ENCODE peak calls at places on chromosome 4, in seven cellular contexts. O, M, H, X, C, Y and L are unnamed samples.

GRCh38 chr4:98522062-98522461 is 136.3 kb downstream of the TSPAN5 start:
- DNase-seq in O (no peak), M (no peak), H (no peak), X (no peak), C (no peak), Y (no peak), L (no peak)

GRCh38 chr4:76016383-76016782 is 6.9 kb downstream of the CXCL10 start:
- DNase-seq in O (no peak), M (no peak), H (no peak), X (no peak), C (no peak), Y (no peak), L (no peak)

GRCh38 chr4:14856076-14856926 is 146.0 kb upstream of the CPEB2 start:
- DNase-seq in O (peak), M (peak), H (no peak), X (no peak), C (peak), Y (no peak), L (no peak)

GRCh38 chr4:39786838-39787237 is 88.9 kb downstream of the UBE2K start:
- DNase-seq in O (no peak), M (no peak), H (no peak), X (no peak), C (no peak), Y (peak), L (no peak)

GRCh38 chr4:154039435-154040061 is 250.7 kb upstream of the SFRP2 start:
- DNase-seq in O (no peak), M (no peak), H (no peak), X (no peak), C (no peak), Y (no peak), L (no peak)

GRCh38 chr4:40848981-40849380 is 99.2 kb downstream of the NSUN7 start:
- DNase-seq in O (no peak), M (no peak), H (no peak), X (no peak), C (no peak), Y (no peak), L (no peak)

GRCh38 chr4:39446842-39447573 is 11.7 kb downstream of the RPL9 start:
- DNase-seq in O (peak), M (peak), H (peak), X (peak), C (peak), Y (no peak), L (peak)

GRCh38 chr4:165700855-165701254 is 172.2 kb upstream of the TLL1 start:
- DNase-seq in O (no peak), M (no peak), H (no peak), X (no peak), C (no peak), Y (no peak), L (no peak)

GRCh38 chr4:4541661-4542570 is at the start of gene STX18:
- DNase-seq in O (peak), M (peak), H (peak), X (peak), C (peak), Y (peak), L (peak)
- TF ChIP-seq CTCF in O (no peak), M (peak), H (no peak), X (no peak), C (no peak), Y (no peak), L (no peak)

DNA sequence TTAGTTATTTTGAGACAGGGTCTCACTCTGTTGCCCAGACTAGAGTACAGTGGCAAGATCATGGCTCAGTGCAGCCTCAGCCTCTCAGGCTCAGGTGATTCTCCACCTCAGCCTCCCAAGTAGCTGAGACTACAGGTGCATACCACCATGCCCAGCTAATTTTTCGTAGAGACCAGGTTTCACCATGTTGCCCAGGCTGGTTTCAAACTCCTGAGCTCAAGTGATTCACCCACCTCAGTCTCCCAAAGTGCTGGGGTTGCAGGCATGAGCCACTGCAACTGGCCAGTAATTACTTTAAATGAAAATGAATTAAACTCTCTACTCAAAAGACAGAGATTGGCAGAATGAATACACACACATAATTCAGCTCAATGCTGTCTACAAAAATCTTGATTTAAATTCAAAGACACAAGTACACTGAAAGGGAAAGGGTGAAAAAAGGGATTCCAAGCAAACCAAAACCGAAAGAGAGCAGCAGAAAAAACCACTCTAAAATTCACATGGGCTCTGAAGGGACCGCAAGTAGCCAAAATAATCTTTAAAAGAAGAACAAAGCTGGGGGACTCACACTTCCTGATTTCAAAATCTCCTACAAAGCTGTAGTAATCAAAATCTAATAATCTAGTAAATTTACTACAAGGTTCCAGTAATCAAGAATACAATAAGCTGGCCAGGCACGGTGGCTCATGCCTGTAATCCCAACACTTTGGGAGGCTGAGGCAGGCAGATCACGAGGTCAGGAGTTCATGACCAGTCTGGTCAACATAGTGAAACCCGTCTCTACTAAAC is 11.8 kb upstream of the SPON2 start:
- DNase-seq in O (no peak), M (no peak), H (no peak), X (no peak), C (peak), Y (no peak), L (no peak)
- TF ChIP-seq CTCF in O (no peak), M (no peak), H (no peak), X (no peak), C (no peak), Y (no peak), L (no peak)

DNA sequence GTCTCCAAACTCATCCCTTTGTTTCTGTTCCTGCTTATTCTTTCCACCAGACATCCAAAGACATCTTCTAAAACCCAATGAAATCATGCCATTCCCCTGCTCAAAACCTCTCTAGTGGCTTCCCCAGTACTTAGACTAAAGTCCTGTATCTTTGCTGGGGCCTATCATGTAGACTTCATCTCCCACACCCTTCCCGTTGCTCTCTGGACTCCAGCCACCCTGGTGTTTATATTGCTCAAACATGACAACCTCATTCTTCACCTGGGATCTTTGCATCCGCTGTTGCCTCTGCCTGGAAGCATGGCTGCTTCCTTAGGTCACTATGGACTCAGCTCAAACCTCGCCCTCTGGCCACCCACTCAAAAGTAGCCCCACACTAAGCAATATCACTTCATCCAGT is 23.7 kb downstream of the TBC1D1 start:
- DNase-seq in O (no peak), M (no peak), H (no peak), X (no peak), C (no peak), Y (no peak), L (no peak)
- TF ChIP-seq CTCF in O (no peak), M (no peak), H (no peak), X (no peak), C (no peak), Y (no peak), L (no peak)

GRCh38 chr4:180909279-180909678 is 1333.9 kb upstream of the TENM3 start:
- DNase-seq in O (no peak), M (no peak), H (no peak), X (no peak), C (peak), Y (no peak), L (no peak)
- TF ChIP-seq CTCF in O (no peak), M (peak), H (no peak), X (no peak), C (peak), Y (peak), L (no peak)

GRCh38 chr4:41934813-41935651 is at the start of gene TMEM33:
- DNase-seq in O (peak), M (peak), H (peak), X (peak), C (peak), Y (peak), L (peak)
- TF ChIP-seq CTCF in O (no peak), M (peak), H (no peak), X (peak), C (no peak), Y (peak), L (no peak)

GRCh38 chr4:140049924-140050681 is 103.9 kb downstream of the MAML3 start:
- DNase-seq in O (no peak), M (no peak), H (no peak), X (no peak), C (peak), Y (no peak), L (no peak)

GRCh38 chr4:140053185-140053584 is 100.8 kb downstream of the MAML3 start:
- DNase-seq in O (no peak), M (no peak), H (no peak), X (no peak), C (no peak), Y (no peak), L (no peak)

GRCh38 chr4:140054861-140055260 is 99.1 kb downstream of the MAML3 start:
- DNase-seq in O (no peak), M (no peak), H (no peak), X (no peak), C (no peak), Y (no peak), L (no peak)

GRCh38 chr4:140049024-140049923 is 104.7 kb downstream of the MAML3 start:
- DNase-seq in O (no peak), M (no peak), H (no peak), X (no peak), C (peak), Y (no peak), L (no peak)

GRCh38 chr4:140052050-140052449 is 101.9 kb downstream of the MAML3 start:
- DNase-seq in O (no peak), M (no peak), H (no peak), X (no peak), C (peak), Y (no peak), L (no peak)
- TF ChIP-seq CTCF in O (peak), M (peak), H (no peak), X (peak), C (peak), Y (peak), L (no peak)

GRCh38 chr4:72983706-72984105 is 85.8 kb downstream of the COX18 start:
- DNase-seq in O (no peak), M (no peak), H (no peak), X (no peak), C (no peak), Y (no peak), L (no peak)

GRCh38 chr4:72991889-72992288 is 77.6 kb downstream of the COX18 start:
- DNase-seq in O (no peak), M (no peak), H (no peak), X (no peak), C (no peak), Y (no peak), L (no peak)

GRCh38 chr4:72984351-72984750 is 85.2 kb downstream of the COX18 start:
- DNase-seq in O (no peak), M (no peak), H (no peak), X (no peak), C (no peak), Y (no peak), L (no peak)

GRCh38 chr4:72993876-72994275 is 75.6 kb downstream of the COX18 start:
- DNase-seq in O (no peak), M (no peak), H (no peak), X (no peak), C (no peak), Y (no peak), L (no peak)

GRCh38 chr4:72987741-72988729 is 81.5 kb downstream of the COX18 start:
- DNase-seq in O (no peak), M (no peak), H (no peak), X (no peak), C (no peak), Y (no peak), L (no peak)
- TF ChIP-seq CTCF in O (no peak), M (no peak), H (no peak), X (no peak), C (no peak), Y (no peak), L (no peak)

DNA sequence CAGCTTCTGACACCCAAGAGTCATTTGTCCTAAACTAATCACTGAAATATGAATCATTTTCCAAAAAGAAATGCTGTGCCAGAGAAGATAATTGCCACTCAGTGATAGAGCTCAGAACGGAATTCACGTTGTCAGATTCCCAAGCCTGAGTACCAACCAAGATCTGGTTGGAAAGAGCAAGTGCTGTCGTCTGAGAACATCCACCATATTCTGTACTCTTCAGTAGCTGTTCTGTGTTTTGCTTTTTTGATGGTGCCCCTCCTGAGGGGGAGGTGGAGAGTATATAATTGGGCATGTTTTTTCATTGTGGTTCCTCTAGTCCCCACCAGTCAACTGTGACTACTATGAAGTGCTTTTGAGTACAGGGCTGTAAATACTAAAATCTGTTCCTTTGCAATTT is 13.2 kb downstream of the RUFY3 start:
- DNase-seq in O (no peak), M (no peak), H (no peak), X (no peak), C (no peak), Y (no peak), L (no peak)
- TF ChIP-seq CTCF in O (no peak), M (no peak), H (no peak), X (no peak), C (no peak), Y (no peak), L (no peak)

GRCh38 chr4:151643564-151643963 is 117.2 kb downstream of the GATB start:
- DNase-seq in O (no peak), M (no peak), H (no peak), X (no peak), C (no peak), Y (no peak), L (no peak)

GRCh38 chr4:151649461-151649860 is 111.3 kb downstream of the GATB start:
- DNase-seq in O (no peak), M (no peak), H (no peak), X (peak), C (no peak), Y (no peak), L (no peak)

GRCh38 chr4:151644625-151645024 is 116.2 kb downstream of the GATB start:
- DNase-seq in O (no peak), M (no peak), H (no peak), X (no peak), C (no peak), Y (no peak), L (no peak)

GRCh38 chr4:151641983-151642382 is 118.8 kb downstream of the GATB start:
- DNase-seq in O (no peak), M (no peak), H (no peak), X (no peak), C (no peak), Y (no peak), L (no peak)

GRCh38 chr4:151646322-151646721 is 114.5 kb downstream of the GATB start:
- DNase-seq in O (no peak), M (no peak), H (no peak), X (no peak), C (no peak), Y (no peak), L (no peak)
- TF ChIP-seq CTCF in O (no peak), M (no peak), H (no peak), X (no peak), C (no peak), Y (no peak), L (no peak)